ENCODE peak calls at places on chromosomes 1 and 21, in eight cellular contexts. One of them, this sample, is unnamed.

GRCh38 chr1:230937370-230937769 is 41.3 kb downstream of the TTC13 start:
- DNase-seq in lower leg skin: no peak
- DNase-seq in right atrium auricular region: no peak
- DNase-seq in anterior cingulate cortex: no peak
- DNase-seq in cardiac muscle cell: no peak
- DNase-seq in stimulated activated naive CD8-positive, alpha-beta T cell treated with anti-CD3 and anti-CD28 coated beads, Interleukin-15, Interleukin-2, amounts not matched to agents 100 U/mL and 50 U/mL, for 24 hours: no peak
- DNase-seq in cardiac fibroblast: no peak
- DNase-seq in HuH-7: no peak
- DNase-seq in this sample: no peak

GRCh38 chr1:112298558-112298957 is 97.5 kb upstream of the CTTNBP2NL start:
- DNase-seq in lower leg skin: no peak
- DNase-seq in right atrium auricular region: no peak
- DNase-seq in anterior cingulate cortex: no peak
- DNase-seq in cardiac muscle cell: peak
- DNase-seq in stimulated activated naive CD8-positive, alpha-beta T cell treated with anti-CD3 and anti-CD28 coated beads, Interleukin-15, Interleukin-2, amounts not matched to agents 100 U/mL and 50 U/mL, for 24 hours: peak
- DNase-seq in cardiac fibroblast: peak
- DNase-seq in HuH-7: peak
- DNase-seq in this sample: peak

GRCh38 chr1:112431038-112431437 is 35.0 kb downstream of the CTTNBP2NL start:
- DNase-seq in lower leg skin: no peak
- DNase-seq in right atrium auricular region: no peak
- DNase-seq in anterior cingulate cortex: no peak
- DNase-seq in cardiac muscle cell: no peak
- DNase-seq in stimulated activated naive CD8-positive, alpha-beta T cell treated with anti-CD3 and anti-CD28 coated beads, Interleukin-15, Interleukin-2, amounts not matched to agents 100 U/mL and 50 U/mL, for 24 hours: no peak
- DNase-seq in cardiac fibroblast: no peak
- DNase-seq in HuH-7: no peak
- DNase-seq in this sample: no peak

GRCh38 chr1:111600886-111601386 is 18.7 kb upstream of the RAP1A start:
- DNase-seq in lower leg skin: no peak
- DNase-seq in right atrium auricular region: no peak
- DNase-seq in anterior cingulate cortex: no peak
- DNase-seq in cardiac muscle cell: no peak
- DNase-seq in stimulated activated naive CD8-positive, alpha-beta T cell treated with anti-CD3 and anti-CD28 coated beads, Interleukin-15, Interleukin-2, amounts not matched to agents 100 U/mL and 50 U/mL, for 24 hours: no peak
- DNase-seq in cardiac fibroblast: no peak
- DNase-seq in HuH-7: no peak
- DNase-seq in this sample: no peak

GRCh38 chr1:236064674-236065508 is at the start of gene NID1:
- DNase-seq in lower leg skin: peak
- DNase-seq in right atrium auricular region: peak
- DNase-seq in anterior cingulate cortex: no peak
- DNase-seq in cardiac muscle cell: peak
- DNase-seq in stimulated activated naive CD8-positive, alpha-beta T cell treated with anti-CD3 and anti-CD28 coated beads, Interleukin-15, Interleukin-2, amounts not matched to agents 100 U/mL and 50 U/mL, for 24 hours: peak
- DNase-seq in cardiac fibroblast: peak
- DNase-seq in HuH-7: peak
- DNase-seq in this sample: peak

GRCh38 chr21:41678016-41678935 is 88.6 kb downstream of the RIPK4 start:
- DNase-seq in lower leg skin: peak
- DNase-seq in right atrium auricular region: no peak
- DNase-seq in anterior cingulate cortex: no peak
- DNase-seq in cardiac muscle cell: peak
- DNase-seq in stimulated activated naive CD8-positive, alpha-beta T cell treated with anti-CD3 and anti-CD28 coated beads, Interleukin-15, Interleukin-2, amounts not matched to agents 100 U/mL and 50 U/mL, for 24 hours: no peak
- DNase-seq in cardiac fibroblast: peak
- DNase-seq in HuH-7: peak
- DNase-seq in this sample: no peak

GRCh38 chr1:213399695-213400094 is 348.7 kb downstream of the RPS6KC1 start:
- DNase-seq in lower leg skin: no peak
- DNase-seq in right atrium auricular region: no peak
- DNase-seq in anterior cingulate cortex: no peak
- DNase-seq in cardiac muscle cell: peak
- DNase-seq in stimulated activated naive CD8-positive, alpha-beta T cell treated with anti-CD3 and anti-CD28 coated beads, Interleukin-15, Interleukin-2, amounts not matched to agents 100 U/mL and 50 U/mL, for 24 hours: no peak
- DNase-seq in cardiac fibroblast: no peak
- DNase-seq in HuH-7: no peak
- DNase-seq in this sample: no peak

GRCh38 chr21:45935628-45936027 is 45.9 kb upstream of the COL6A1 start:
- DNase-seq in lower leg skin: no peak
- DNase-seq in right atrium auricular region: no peak
- DNase-seq in anterior cingulate cortex: no peak
- DNase-seq in cardiac muscle cell: peak
- DNase-seq in stimulated activated naive CD8-positive, alpha-beta T cell treated with anti-CD3 and anti-CD28 coated beads, Interleukin-15, Interleukin-2, amounts not matched to agents 100 U/mL and 50 U/mL, for 24 hours: no peak
- DNase-seq in cardiac fibroblast: peak
- DNase-seq in HuH-7: no peak
- DNase-seq in this sample: no peak

GRCh38 chr1:181390350-181391080 is 92.8 kb upstream of the CACNA1E start:
- DNase-seq in lower leg skin: no peak
- DNase-seq in right atrium auricular region: no peak
- DNase-seq in anterior cingulate cortex: no peak
- DNase-seq in cardiac muscle cell: no peak
- DNase-seq in stimulated activated naive CD8-positive, alpha-beta T cell treated with anti-CD3 and anti-CD28 coated beads, Interleukin-15, Interleukin-2, amounts not matched to agents 100 U/mL and 50 U/mL, for 24 hours: no peak
- DNase-seq in cardiac fibroblast: no peak
- DNase-seq in HuH-7: no peak
- DNase-seq in this sample: no peak

GRCh38 chr1:91569411-91570104 is 68.9 kb downstream of the CDC7 start:
- DNase-seq in lower leg skin: peak
- DNase-seq in right atrium auricular region: peak
- DNase-seq in anterior cingulate cortex: no peak
- DNase-seq in cardiac muscle cell: peak
- DNase-seq in stimulated activated naive CD8-positive, alpha-beta T cell treated with anti-CD3 and anti-CD28 coated beads, Interleukin-15, Interleukin-2, amounts not matched to agents 100 U/mL and 50 U/mL, for 24 hours: no peak
- DNase-seq in cardiac fibroblast: peak
- DNase-seq in HuH-7: no peak
- DNase-seq in this sample: no peak

GRCh38 chr21:38752051-38752505 is 53.7 kb upstream of the ETS2 start:
- DNase-seq in lower leg skin: no peak
- DNase-seq in right atrium auricular region: peak
- DNase-seq in anterior cingulate cortex: no peak
- DNase-seq in cardiac muscle cell: no peak
- DNase-seq in stimulated activated naive CD8-positive, alpha-beta T cell treated with anti-CD3 and anti-CD28 coated beads, Interleukin-15, Interleukin-2, amounts not matched to agents 100 U/mL and 50 U/mL, for 24 hours: no peak
- DNase-seq in cardiac fibroblast: no peak
- DNase-seq in HuH-7: no peak
- DNase-seq in this sample: no peak

GRCh38 chr21:44035244-44035643 is 23.1 kb downstream of the TRAPPC10 start:
- DNase-seq in lower leg skin: no peak
- DNase-seq in right atrium auricular region: no peak
- DNase-seq in anterior cingulate cortex: no peak
- DNase-seq in cardiac muscle cell: no peak
- DNase-seq in stimulated activated naive CD8-positive, alpha-beta T cell treated with anti-CD3 and anti-CD28 coated beads, Interleukin-15, Interleukin-2, amounts not matched to agents 100 U/mL and 50 U/mL, for 24 hours: no peak
- DNase-seq in cardiac fibroblast: no peak
- DNase-seq in HuH-7: no peak
- DNase-seq in this sample: no peak

GRCh38 chr1:40592107-40592773 is 60.8 kb downstream of the ZNF684 start:
- DNase-seq in lower leg skin: no peak
- DNase-seq in right atrium auricular region: no peak
- DNase-seq in anterior cingulate cortex: no peak
- DNase-seq in cardiac muscle cell: no peak
- DNase-seq in stimulated activated naive CD8-positive, alpha-beta T cell treated with anti-CD3 and anti-CD28 coated beads, Interleukin-15, Interleukin-2, amounts not matched to agents 100 U/mL and 50 U/mL, for 24 hours: no peak
- DNase-seq in cardiac fibroblast: peak
- DNase-seq in HuH-7: peak
- DNase-seq in this sample: peak

GRCh38 chr21:41926068-41926806 is 27.6 kb downstream of the C2CD2 start:
- DNase-seq in lower leg skin: no peak
- DNase-seq in right atrium auricular region: no peak
- DNase-seq in anterior cingulate cortex: no peak
- DNase-seq in cardiac muscle cell: no peak
- DNase-seq in stimulated activated naive CD8-positive, alpha-beta T cell treated with anti-CD3 and anti-CD28 coated beads, Interleukin-15, Interleukin-2, amounts not matched to agents 100 U/mL and 50 U/mL, for 24 hours: no peak
- DNase-seq in cardiac fibroblast: peak
- DNase-seq in HuH-7: peak
- DNase-seq in this sample: peak

GRCh38 chr21:27246741-27247140 is 279.9 kb upstream of the ADAMTS5 start:
- DNase-seq in lower leg skin: no peak
- DNase-seq in right atrium auricular region: no peak
- DNase-seq in anterior cingulate cortex: no peak
- DNase-seq in cardiac muscle cell: no peak
- DNase-seq in stimulated activated naive CD8-positive, alpha-beta T cell treated with anti-CD3 and anti-CD28 coated beads, Interleukin-15, Interleukin-2, amounts not matched to agents 100 U/mL and 50 U/mL, for 24 hours: no peak
- DNase-seq in cardiac fibroblast: peak
- DNase-seq in HuH-7: no peak
- DNase-seq in this sample: no peak

This sample was measured in erythroblast.